ENCODE peak calls at places on chromosomes 11 and 22, in eight cellular contexts. U is fibroblast of mammary gland; Z is lower leg skin; D is CD8-positive, alpha-beta T cell; M is AG10803; C is mucosa of descending colon; H is osteoblast; J is mammary epithelial cell. Y is an unnamed sample.

GRCh38 chr11:66612458-66612857 is 4.0 kb upstream of the RBM14 start:
- DNase-seq in U (no peak), Z (no peak), D (no peak), M (no peak), C (no peak), H (no peak), J (no peak), Y (no peak)

GRCh38 chr11:477042-477715 is 27.1 kb downstream of the PTDSS2 start:
- DNase-seq in U (no peak), Z (no peak), D (no peak), M (no peak), C (no peak), H (peak), J (no peak), Y (no peak)

GRCh38 chr11:108906826-108907225 is 242.0 kb downstream of the DDX10 start:
- DNase-seq in U (peak), Z (no peak), D (no peak), M (peak), C (no peak), H (peak), J (no peak), Y (no peak)

GRCh38 chr11:113730887-113731726 is 25.0 kb upstream of the TMPRSS5 start:
- DNase-seq in U (peak), Z (no peak), D (no peak), M (peak), C (peak), H (peak), J (peak), Y (no peak)

GRCh38 chr11:117183724-117184349 is 5.3 kb downstream of the SIDT2 start:
- DNase-seq in U (no peak), Z (peak), D (no peak), M (no peak), C (peak), H (peak), J (no peak), Y (no peak)

GRCh38 chr22:26610072-26610958 is 7.5 kb downstream of the CRYBB1 start:
- DNase-seq in U (peak), Z (no peak), D (no peak), M (peak), C (peak), H (peak), J (peak), Y (no peak)

GRCh38 chr22:24146190-24146616 is 35.1 kb upstream of the SUSD2 start:
- DNase-seq in U (peak), Z (no peak), D (no peak), M (peak), C (peak), H (peak), J (no peak), Y (no peak)

GRCh38 chr22:28999510-29000224 is 62.0 kb downstream of the C22orf31 start:
- DNase-seq in U (no peak), Z (no peak), D (no peak), M (peak), C (peak), H (no peak), J (no peak), Y (no peak)

GRCh38 chr11:69320756-69321741 is 27.1 kb downstream of the MYEOV start:
- DNase-seq in U (peak), Z (no peak), D (no peak), M (peak), C (no peak), H (peak), J (no peak), Y (no peak)

GRCh38 chr11:130418756-130419155 is 9.7 kb downstream of the ADAMTS8 start:
- DNase-seq in U (no peak), Z (no peak), D (no peak), M (peak), C (no peak), H (no peak), J (no peak), Y (no peak)

GRCh38 chr22:26853071-26853470 is 195.7 kb downstream of the MIAT start:
- DNase-seq in U (no peak), Z (no peak), D (no peak), M (no peak), C (no peak), H (no peak), J (no peak), Y (no peak)

GRCh38 chr22:26835023-26835422 is 177.6 kb downstream of the MIAT start:
- DNase-seq in U (no peak), Z (no peak), D (no peak), M (no peak), C (no peak), H (no peak), J (no peak), Y (no peak)

GRCh38 chr11:112961146-112961668 is at the start of gene NCAM1:
- DNase-seq in U (peak), Z (peak), D (peak), M (peak), C (peak), H (peak), J (peak), Y (peak)

GRCh38 chr11:60995798-60996197 is 24.3 kb downstream of the CD6 start:
- DNase-seq in U (no peak), Z (no peak), D (no peak), M (no peak), C (no peak), H (no peak), J (no peak), Y (no peak)

GRCh38 chr11:12216542-12217422 is 106.4 kb downstream of the MICAL2 start:
- DNase-seq in U (no peak), Z (no peak), D (no peak), M (no peak), C (peak), H (no peak), J (no peak), Y (no peak)

GRCh38 chr11:22343411-22344032 is 5.3 kb downstream of the SLC17A6 start:
- DNase-seq in U (no peak), Z (no peak), D (no peak), M (no peak), C (no peak), H (no peak), J (no peak), Y (no peak)

GRCh38 chr11:83241291-83241946 is 44.7 kb downstream of the CCDC90B start:
- DNase-seq in U (peak), Z (no peak), D (no peak), M (peak), C (peak), H (peak), J (peak), Y (peak)

GRCh38 chr22:44883011-44883421 is 126.8 kb downstream of the PHF21B start:
- DNase-seq in U (no peak), Z (peak), D (no peak), M (no peak), C (no peak), H (no peak), J (no peak), Y (no peak)

DNA sequence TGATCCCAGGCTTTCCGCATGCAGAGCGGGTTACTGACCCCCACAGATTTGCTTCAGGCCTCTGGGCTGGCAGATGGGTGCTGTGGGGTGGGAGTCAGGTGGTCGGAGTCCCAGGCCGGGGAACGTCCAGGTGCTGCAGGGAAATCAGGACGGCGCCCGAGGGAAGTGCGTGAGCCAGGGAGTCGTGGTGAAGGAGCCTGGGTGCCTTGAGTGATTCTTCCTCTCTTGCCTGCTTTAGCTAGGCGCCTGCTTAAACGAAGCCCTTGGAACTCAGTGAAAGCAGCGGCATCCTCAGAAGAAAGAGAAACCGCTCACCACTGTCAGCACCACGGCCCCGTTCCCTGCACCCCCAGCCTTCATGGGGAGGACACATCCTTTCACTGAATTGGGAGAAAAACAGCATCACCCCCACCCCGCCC is 455.6 kb downstream of the BRD1 start:
- DNase-seq in U (no peak), Z (peak), D (no peak), M (no peak), C (no peak), H (no peak), J (no peak), Y (no peak)
- TF ChIP-seq CTCF in U (no peak), Z (no peak), D (no peak), M (no peak), C (no peak), H (no peak), J (no peak), Y (no peak)

GRCh38 chr11:36306888-36307287 is 10.8 kb downstream of the PRR5L start:
- DNase-seq in U (peak), Z (no peak), D (no peak), M (peak), C (no peak), H (no peak), J (no peak), Y (no peak)
- TF ChIP-seq CTCF in U (peak), Z (no peak), D (no peak), M (peak), C (no peak), H (peak), J (peak), Y (peak)

GRCh38 chr11:30567644-30568043 is 18.5 kb downstream of the MPPED2 start:
- DNase-seq in U (no peak), Z (no peak), D (no peak), M (no peak), C (no peak), H (no peak), J (no peak), Y (no peak)

GRCh38 chr11:30567148-30567547 is 19.0 kb downstream of the MPPED2 start:
- DNase-seq in U (no peak), Z (no peak), D (no peak), M (no peak), C (no peak), H (no peak), J (no peak), Y (no peak)

GRCh38 chr11:30568933-30569332 is 17.2 kb downstream of the MPPED2 start:
- DNase-seq in U (no peak), Z (no peak), D (no peak), M (no peak), C (no peak), H (no peak), J (no peak), Y (no peak)

GRCh38 chr11:30564994-30565393 is 21.2 kb downstream of the MPPED2 start:
- DNase-seq in U (no peak), Z (no peak), D (no peak), M (no peak), C (no peak), H (no peak), J (no peak), Y (no peak)

GRCh38 chr11:30566482-30566881 is 19.7 kb downstream of the MPPED2 start:
- DNase-seq in U (no peak), Z (no peak), D (no peak), M (no peak), C (no peak), H (no peak), J (no peak), Y (no peak)
- TF ChIP-seq CTCF in U (no peak), Z (no peak), D (no peak), M (no peak), C (no peak), H (no peak), J (no peak), Y (no peak)

DNA sequence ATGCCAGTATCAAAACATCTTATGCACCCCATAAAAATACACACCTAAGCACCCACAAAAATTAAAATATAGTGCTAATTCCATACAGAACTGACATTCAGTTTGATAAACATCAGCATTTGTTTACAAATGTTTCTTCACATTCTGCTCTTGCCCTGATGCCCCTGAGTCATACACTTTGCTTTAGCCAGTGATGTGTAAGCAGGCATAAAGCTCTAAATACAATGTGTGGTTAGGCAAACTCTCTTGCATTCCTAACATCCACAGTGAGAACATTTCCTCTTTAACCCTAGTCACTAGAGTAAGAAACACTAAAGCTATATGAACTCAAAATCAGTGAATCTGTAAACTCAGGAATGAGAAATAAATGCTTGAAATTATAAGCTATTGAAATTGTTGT is 1060.7 kb downstream of the FAM181B start:
- DNase-seq in U (peak), Z (no peak), D (no peak), M (peak), C (no peak), H (no peak), J (peak), Y (no peak)
- TF ChIP-seq CTCF in U (no peak), Z (no peak), D (no peak), M (no peak), C (no peak), H (no peak), J (no peak), Y (no peak)

GRCh38 chr11:65471410-65471762 is 27.5 kb upstream of the MALAT1 start:
- DNase-seq in U (peak), Z (peak), D (no peak), M (peak), C (peak), H (peak), J (no peak), Y (peak)
- TF ChIP-seq CTCF in U (peak), Z (no peak), D (no peak), M (peak), C (peak), H (peak), J (peak), Y (peak)

DNA sequence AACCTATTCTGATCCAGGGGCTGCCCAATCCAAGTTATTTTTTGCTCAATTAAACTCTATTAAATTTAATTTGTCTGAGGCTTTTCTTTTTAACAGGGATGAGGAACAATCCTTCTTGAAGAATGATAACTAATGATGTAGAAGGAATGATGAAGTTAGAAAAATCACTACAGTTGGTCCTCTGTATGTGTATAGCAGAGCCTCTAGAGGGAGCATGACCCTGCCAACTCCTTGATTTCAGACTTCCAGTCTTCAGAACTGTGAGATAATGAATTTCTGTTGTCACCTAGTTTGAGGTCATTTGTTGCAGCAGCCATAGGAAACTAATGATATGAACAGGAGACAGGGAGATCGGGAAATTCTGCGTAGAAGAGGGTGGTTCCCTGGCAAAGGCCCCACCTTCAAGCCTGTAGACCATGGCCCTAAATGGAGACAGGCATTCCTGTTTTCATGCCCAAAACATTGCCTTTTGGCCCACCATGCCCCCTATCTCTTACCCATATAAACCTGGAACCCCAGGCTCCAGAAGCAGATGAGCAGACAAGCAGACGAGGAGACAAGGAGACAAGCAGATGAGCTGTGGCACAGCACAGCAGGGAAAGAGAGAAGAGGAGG is 7.7 kb upstream of the QSER1 start:
- DNase-seq in U (peak), Z (no peak), D (no peak), M (peak), C (no peak), H (peak), J (no peak), Y (no peak)
- TF ChIP-seq CTCF in U (peak), Z (no peak), D (no peak), M (peak), C (no peak), H (peak), J (peak), Y (peak)

Y was measured in progenitor cell of endocrine pancreas.